ENCODE peak calls at places on chromosomes 5 and 9, in four cellular contexts. L is neural progenitor cell, R is HCT116, G is OCI-LY7. T is an unnamed sample.
A peak's percentile ranks its signal among the peaks of the same experiment; 100 is the strongest.

GRCh38 chr5:96004754-96005153 is 43.1 kb upstream of the ELL2 start:
- DNase-seq in L (no peak), R (no peak), G (no peak), T (no peak)

GRCh38 chr9:94639045-94639995 is at the start of gene FBP1:
- DNase-seq in L (peak; percentile 64), R (no peak), G (no peak), T (peak; percentile 83)

GRCh38 chr5:16844952-16845351 is 91.1 kb downstream of the MYO10 start:
- DNase-seq in L (no peak), R (no peak), G (no peak), T (no peak)

GRCh38 chr5:157582731-157583580 is 7.4 kb upstream of the ADAM19 start:
- DNase-seq in L (no peak), R (no peak), G (no peak), T (no peak)

GRCh38 chr9:3240651-3241268 is 285.0 kb downstream of the RFX3 start:
- DNase-seq in L (peak; percentile 73), R (peak; percentile 65), G (peak; percentile 85), T (peak; percentile 77)

GRCh38 chr5:4116834-4117233 is 521.2 kb downstream of the IRX1 start:
- DNase-seq in L (no peak), R (no peak), G (no peak), T (no peak)

GRCh38 chr9:17536027-17536426 is 42.8 kb upstream of the SH3GL2 start:
- DNase-seq in L (no peak), R (no peak), G (no peak), T (no peak)

GRCh38 chr5:154092356-154092755 is 53.6 kb downstream of the MFAP3 start:
- DNase-seq in L (no peak), R (no peak), G (no peak), T (no peak)

GRCh38 chr9:83708515-83709158 is 879 bp upstream of the UBQLN1 start:
- DNase-seq in L (peak; percentile 79), R (peak; percentile 40), G (peak; percentile 44), T (peak; percentile 65)

GRCh38 chr9:136901516-136902258 is 15.4 kb downstream of the TRAF2 start:
- DNase-seq in L (no peak), R (peak; percentile 41), G (no peak), T (peak; percentile 95)

GRCh38 chr9:107847977-107848376 is 358.4 kb upstream of the KLF4 start:
- DNase-seq in L (no peak), R (no peak), G (no peak), T (no peak)

GRCh38 chr5:96919754-96920197 is 16.1 kb upstream of the LNPEP start:
- DNase-seq in L (no peak), R (no peak), G (no peak), T (no peak)

GRCh38 chr9:115326461-115326860 is 208.5 kb upstream of the TNC start:
- DNase-seq in L (no peak), R (no peak), G (no peak), T (no peak)

GRCh38 chr5:172452398-172453205 is 1.7 kb downstream of the SH3PXD2B start:
- DNase-seq in L (peak; percentile 52), R (peak; percentile 54), G (no peak), T (no peak)

GRCh38 chr9:85056203-85056572 is 386.7 kb downstream of the NTRK2 start:
- DNase-seq in L (no peak), R (no peak), G (no peak), T (peak; percentile 64)

GRCh38 chr9:136626066-136626725 is 36.5 kb upstream of the EGFL7 start:
- DNase-seq in L (no peak), R (no peak), G (no peak), T (no peak)

GRCh38 chr9:114287763-114288232 is 35.1 kb upstream of the ORM1 start:
- DNase-seq in L (no peak), R (no peak), G (no peak), T (no peak)

GRCh38 chr5:161105563-161105962 is 253.6 kb upstream of the ATP10B start:
- DNase-seq in L (no peak), R (no peak), G (no peak), T (no peak)

GRCh38 chr9:137446851-137447471 is 5.8 kb upstream of the ENTPD8 start:
- DNase-seq in L (no peak), R (no peak), G (no peak), T (no peak)

GRCh38 chr5:81835813-81836458 is 85.0 kb upstream of the SSBP2 start:
- DNase-seq in L (no peak), R (no peak), G (no peak), T (no peak)

GRCh38 chr9:73969936-73970335 is 527.2 kb upstream of the RORB start:
- DNase-seq in L (no peak), R (no peak), G (no peak), T (no peak)

GRCh38 chr5:130365956-130366355 is 461.7 kb downstream of the CHSY3 start:
- DNase-seq in L (no peak), R (no peak), G (no peak), T (no peak)

GRCh38 chr5:135024956-135025729 is 8.9 kb downstream of the PITX1 start:
- DNase-seq in L (no peak), R (peak; percentile 55), G (no peak), T (no peak)

GRCh38 chr5:1432296-1432695 is 12.9 kb downstream of the SLC6A3 start:
- DNase-seq in L (no peak), R (no peak), G (no peak), T (no peak)

GRCh38 chr5:2993301-2993700 is 241.8 kb upstream of the IRX2 start:
- DNase-seq in L (no peak), R (no peak), G (no peak), T (no peak)

GRCh38 chr5:172005708-172006377 is 595 bp downstream of the FBXW11 start:
- DNase-seq in L (peak; percentile 69), R (no peak), G (peak; percentile 33), T (no peak)

GRCh38 chr5:159301351-159301911 is 28.9 kb downstream of the IL12B start:
- DNase-seq in L (no peak), R (no peak), G (no peak), T (no peak)

GRCh38 chr5:107466233-107466769 is 204.4 kb downstream of the EFNA5 start:
- DNase-seq in L (peak; percentile 75), R (no peak), G (no peak), T (no peak)

GRCh38 chr5:89556215-89557009 is 673.4 kb upstream of the MEF2C start:
- DNase-seq in L (no peak), R (peak; percentile 69), G (no peak), T (no peak)

GRCh38 chr5:61967681-61968080 is 338.3 kb upstream of the KIF2A start:
- DNase-seq in L (no peak), R (no peak), G (no peak), T (no peak)

GRCh38 chr9:131228096-131228495 is 48.2 kb downstream of the FAM78A start:
- DNase-seq in L (no peak), R (no peak), G (no peak), T (no peak)

GRCh38 chr5:37619353-37619752 is 220.5 kb downstream of the GDNF start:
- DNase-seq in L (no peak), R (no peak), G (no peak), T (no peak)

GRCh38 chr5:72355706-72356299 is 35.6 kb downstream of the PTCD2 start:
- DNase-seq in L (peak; percentile 61), R (no peak), G (no peak), T (no peak)

GRCh38 chr5:59596586-59597348 is 296.8 kb downstream of the PDE4D start:
- DNase-seq in L (no peak), R (no peak), G (no peak), T (peak; percentile 12)

GRCh38 chr9:97740848-97741821 is 44.0 kb upstream of the XPA start:
- DNase-seq in L (peak; percentile 92), R (no peak), G (no peak), T (no peak)

GRCh38 chr5:63963080-63963735 is 963 bp upstream of the HTR1A start:
- DNase-seq in L (peak; percentile 95), R (peak; percentile 19), G (peak; percentile 57), T (peak; percentile 78)

GRCh38 chr9:15287309-15287708 is 19.7 kb downstream of the TTC39B start:
- DNase-seq in L (peak; percentile 45), R (no peak), G (no peak), T (no peak)

GRCh38 chr5:175520321-175520720 is 42.0 kb downstream of the SFXN1 start:
- DNase-seq in L (no peak), R (no peak), G (no peak), T (no peak)

GRCh38 chr5:143401253-143401845 is 2.1 kb downstream of the NR3C1 start:
- DNase-seq in L (peak; percentile 6), R (no peak), G (no peak), T (peak; percentile 15)
- TF ChIP-seq EZH2phosphoT487 in L (no peak), R (no peak), G (no peak), T (no peak)

GRCh38 chr9:122376791-122377190 is 6.0 kb downstream of the PTGS1 start:
- DNase-seq in L (no peak), R (no peak), G (no peak), T (no peak)
- H3K27ac ChIP-seq in L (no peak overlapping the region), R (no peak overlapping the region), G (no peak overlapping the region), T (no peak overlapping the region)

GRCh38 chr5:114362977-114363721 is 1.3 kb downstream of the KCNN2 start:
- DNase-seq in L (peak; percentile 56), R (no peak), G (no peak), T (no peak)
- TF ChIP-seq EZH2phosphoT487 in L (no peak), R (no peak), G (no peak), T (no peak)

GRCh38 chr5:41764650-41765049 is 105.6 kb downstream of the OXCT1 start:
- DNase-seq in L (no peak), R (no peak), G (no peak), T (no peak)
- H3K27ac ChIP-seq in L (no peak overlapping the region), R (no peak overlapping the region), G (no peak overlapping the region), T (no peak overlapping the region)

GRCh38 chr5:122182491-122182921 is 53.2 kb downstream of the ZNF474 start:
- DNase-seq in L (peak; percentile 15), R (no peak), G (no peak), T (no peak)

GRCh38 chr5:122183795-122184185 is 54.4 kb downstream of the ZNF474 start:
- DNase-seq in L (no peak), R (no peak), G (no peak), T (no peak)

GRCh38 chr5:122180146-122180712 is 50.9 kb downstream of the ZNF474 start:
- DNase-seq in L (no peak), R (no peak), G (no peak), T (no peak)

GRCh38 chr5:122183098-122183794 is 53.9 kb downstream of the ZNF474 start:
- DNase-seq in L (no peak), R (no peak), G (no peak), T (no peak)

GRCh38 chr5:122180863-122181519 is 51.6 kb downstream of the ZNF474 start:
- DNase-seq in L (no peak), R (no peak), G (no peak), T (no peak)
- TF ChIP-seq EZH2phosphoT487 in L (no peak), R (no peak), G (no peak), T (no peak)

GRCh38 chr5:67193479-67193878 is 3.1 kb downstream of the CD180 start:
- DNase-seq in L (no peak), R (no peak), G (no peak), T (no peak)
- H3K27ac ChIP-seq in L (no peak overlapping the region), R (no peak overlapping the region), G (peak overlapping the region; percentile 75), T (no peak overlapping the region)